ENCODE peak calls at places on chromosomes 16 and 17, in seven cellular contexts. S is breast epithelium, T is T-helper 1 cell, J is cardiac fibroblast, G is HCEC 1CT, C is suprapubic skin, N is activated gamma-delta T cell treated with Interleukin-2 at 50 U/mL for 16 hours. K is an unnamed sample.
A peak's percentile ranks its signal among the peaks of the same experiment; 100 is the strongest.

GRCh38 chr17:36470499-36470898 is 16.0 kb upstream of the ZNHIT3 start:
- DNase-seq in C (no peak), N (no peak), T (no peak), G (no peak), J (no peak), S (no peak), K (no peak)

GRCh38 chr17:50114849-50115357 is 15.1 kb downstream of the SAMD14 start:
- DNase-seq in C (no peak), G (peak; percentile 58), S (no peak), J (peak; percentile 82), T (no peak), N (peak; percentile 19), K (peak; percentile 71)

GRCh38 chr17:15882058-15882720 is 62.7 kb upstream of the ADORA2B start:
- DNase-seq in G (no peak), T (no peak), N (no peak), S (no peak), C (no peak), J (no peak), K (no peak)

GRCh38 chr17:32142038-32142856 is at the start of gene RHOT1:
- DNase-seq in C (peak; percentile 87), J (peak; percentile 92), S (peak; percentile 52), T (peak; percentile 51), N (peak; percentile 72), G (peak; percentile 90), K (peak; percentile 83)

GRCh38 chr17:43570518-43570928 is 24.4 kb upstream of the ETV4 start:
- DNase-seq in J (peak; percentile 76), N (no peak), S (no peak), G (peak; percentile 76), T (no peak), C (no peak), K (no peak)

GRCh38 chr16:83269541-83269940 is 538.2 kb upstream of the HSBP1 start:
- DNase-seq in G (no peak), J (no peak), S (no peak), C (no peak), T (no peak), N (no peak), K (no peak)

GRCh38 chr16:67923414-67924127 is 8.1 kb downstream of the CTRL start:
- DNase-seq in S (peak; percentile 57), J (no peak), T (no peak), G (no peak), C (no peak), N (no peak), K (no peak)

GRCh38 chr17:77892031-77892430 is 66.5 kb upstream of the TNRC6C start:
- DNase-seq in T (no peak), S (no peak), J (no peak), N (no peak), C (no peak), G (no peak), K (no peak)

GRCh38 chr16:31436221-31437045 is 6.2 kb downstream of the ZNF843 start:
- DNase-seq in C (no peak), T (no peak), N (no peak), G (no peak), S (no peak), J (no peak), K (no peak)

GRCh38 chr17:27323538-27324212 is 29.8 kb downstream of the WSB1 start:
- DNase-seq in N (no peak), J (peak; percentile 86), T (no peak), G (peak; percentile 66), C (peak; percentile 88), S (peak; percentile 61), K (no peak)

GRCh38 chr17:17628388-17629008 is 37.0 kb upstream of the PEMT start:
- DNase-seq in C (no peak), T (no peak), J (no peak), S (peak; percentile 39), G (no peak), N (peak; percentile 36), K (peak; percentile 1)

GRCh38 chr17:79644617-79645016 is 33.8 kb upstream of the RBFOX3 start:
- DNase-seq in N (no peak), T (no peak), S (no peak), C (no peak), G (no peak), J (no peak), K (no peak)